ENCODE peak calls at places on chromosome 15, in five cellular contexts. C is lower leg skin, O is ascending aorta, H is GM10248, M is AG04450. P is an unnamed sample.

GRCh38 chr15:79629687-79630086 is 197.6 kb downstream of the MINAR1 start:
- DNase-seq in M (no peak), C (no peak), O (no peak), H (no peak), P (no peak)

GRCh38 chr15:41573396-41573795 is 14.4 kb downstream of the TYRO3 start:
- DNase-seq in M (no peak), H (peak), C (no peak), O (no peak), P (no peak)

GRCh38 chr15:84780492-84780891 is 32.1 kb downstream of the ZNF592 start:
- DNase-seq in M (no peak), C (no peak), H (no peak), O (no peak), P (no peak)

GRCh38 chr15:101652783-101653430 is 726 bp upstream of the TM2D3 start:
- DNase-seq in H (no peak), C (no peak), O (no peak), M (no peak), P (no peak)

GRCh38 chr15:90266061-90266431 is 574 bp downstream of the NGRN start:
- DNase-seq in H (no peak), C (no peak), O (no peak), M (no peak), P (no peak)

GRCh38 chr15:92930776-92931175 is 30.7 kb downstream of the CHD2 start:
- DNase-seq in M (peak), O (no peak), C (no peak), H (no peak), P (no peak)

GRCh38 chr15:77659350-77660321 is 26.9 kb upstream of the LINGO1 start:
- DNase-seq in C (no peak), O (no peak), H (peak), M (no peak), P (no peak)

GRCh38 chr15:79370716-79371115 is 59.8 kb downstream of the TMED3 start:
- DNase-seq in O (no peak), H (no peak), C (no peak), M (no peak), P (no peak)

GRCh38 chr15:76991741-76992645 is 2.9 kb upstream of the PSTPIP1 start:
- DNase-seq in M (no peak), O (no peak), H (no peak), C (no peak), P (no peak)

GRCh38 chr15:77384589-77385359 is 35.1 kb downstream of the PEAK1 start:
- DNase-seq in C (no peak), H (no peak), O (no peak), M (no peak), P (no peak)

GRCh38 chr15:40054056-40054745 is 15.2 kb upstream of the SRP14 start:
- DNase-seq in M (no peak), O (no peak), C (no peak), H (no peak), P (no peak)

GRCh38 chr15:31391687-31392671 is 65.3 kb downstream of the KLF13 start:
- DNase-seq in O (peak), C (peak), M (peak), H (peak), P (no peak)

GRCh38 chr15:66883322-66883911 is 181.4 kb downstream of the SMAD6 start:
- DNase-seq in H (no peak), C (peak), O (peak), M (peak), P (peak)

GRCh38 chr15:39096608-39097007 is 484.3 kb upstream of the THBS1 start:
- DNase-seq in H (no peak), C (no peak), O (no peak), M (no peak), P (no peak)

GRCh38 chr15:87461621-87462020 is 794.9 kb downstream of the NTRK3 start:
- DNase-seq in M (no peak), O (no peak), H (no peak), C (no peak), P (no peak)

GRCh38 chr15:32861741-32862140 is 143.9 kb downstream of the GREM1 start:
- DNase-seq in H (peak), O (no peak), C (no peak), M (no peak), P (peak)

GRCh38 chr15:35168464-35168863 is 83.4 kb upstream of the NANOGP8 start:
- DNase-seq in C (no peak), M (peak), H (no peak), O (no peak), P (no peak)

GRCh38 chr15:27899583-27900295 is 199.4 kb downstream of the OCA2 start:
- DNase-seq in C (no peak), M (no peak), H (no peak), O (no peak), P (no peak)

GRCh38 chr15:39251413-39252197 is 329.3 kb upstream of the THBS1 start:
- DNase-seq in C (no peak), H (no peak), O (no peak), M (no peak), P (no peak)

GRCh38 chr15:76449455-76449854 is 112.9 kb downstream of the ISL2 start:
- DNase-seq in C (no peak), H (no peak), O (no peak), M (no peak), P (no peak)

GRCh38 chr15:99703603-99704443 is 29.4 kb downstream of the LYSMD4 start:
- DNase-seq in O (no peak), M (peak), H (peak), C (no peak), P (no peak)

GRCh38 chr15:40787344-40787841 is 17.6 kb downstream of the C15orf62 start:
- DNase-seq in H (no peak), C (peak), M (no peak), O (no peak), P (no peak)

P was measured in GOT3.